ENCODE peak calls at places on chromosomes 2 and 18, in six cellular contexts. One of them, this sample, is unnamed.

GRCh38 chr18:41966943-41967342 is 11.9 kb downstream of the PIK3C3 start:
- DNase-seq in IMR-90: no peak
- DNase-seq in SK-N-SH: no peak
- DNase-seq in A549: no peak
- DNase-seq in K562: no peak
- DNase-seq in HepG2: no peak
- DNase-seq in this sample: no peak

GRCh38 chr18:13139885-13140450 is 78.6 kb upstream of the LDLRAD4 start:
- DNase-seq in IMR-90: no peak
- DNase-seq in SK-N-SH: no peak
- DNase-seq in A549: peak
- DNase-seq in K562: peak
- DNase-seq in HepG2: peak
- DNase-seq in this sample: no peak

GRCh38 chr2:27085670-27086089 is 892 bp upstream of the KHK start:
- DNase-seq in IMR-90: peak
- DNase-seq in SK-N-SH: peak
- DNase-seq in A549: peak
- DNase-seq in K562: peak
- DNase-seq in HepG2: no peak
- DNase-seq in this sample: no peak

GRCh38 chr18:12911928-12912703 is 28.1 kb upstream of the PTPN2 start:
- DNase-seq in IMR-90: no peak
- DNase-seq in SK-N-SH: no peak
- DNase-seq in A549: no peak
- DNase-seq in K562: no peak
- DNase-seq in HepG2: no peak
- DNase-seq in this sample: no peak

GRCh38 chr2:158482594-158482993 is 25.8 kb downstream of the PKP4 start:
- DNase-seq in IMR-90: peak
- DNase-seq in SK-N-SH: no peak
- DNase-seq in A549: no peak
- DNase-seq in K562: no peak
- DNase-seq in HepG2: no peak
- DNase-seq in this sample: no peak

GRCh38 chr18:12076424-12077140 is 17.1 kb upstream of the ANKRD62 start:
- DNase-seq in IMR-90: peak
- DNase-seq in SK-N-SH: peak
- DNase-seq in A549: peak
- DNase-seq in K562: peak
- DNase-seq in HepG2: no peak
- DNase-seq in this sample: no peak

GRCh38 chr2:8378016-8378810 is 303.6 kb upstream of the ID2 start:
- DNase-seq in IMR-90: no peak
- DNase-seq in SK-N-SH: no peak
- DNase-seq in A549: no peak
- DNase-seq in K562: no peak
- DNase-seq in HepG2: peak
- DNase-seq in this sample: peak

GRCh38 chr2:101827246-101827645 is 129.7 kb downstream of the MAP4K4 start:
- DNase-seq in IMR-90: peak
- DNase-seq in SK-N-SH: no peak
- DNase-seq in A549: peak
- DNase-seq in K562: peak
- DNase-seq in HepG2: peak
- DNase-seq in this sample: no peak

GRCh38 chr2:71950256-71951066 is 197.2 kb downstream of the CYP26B1 start:
- DNase-seq in IMR-90: no peak
- DNase-seq in SK-N-SH: no peak
- DNase-seq in A549: no peak
- DNase-seq in K562: no peak
- DNase-seq in HepG2: no peak
- DNase-seq in this sample: no peak

GRCh38 chr2:134367915-134368911 is 114.3 kb downstream of the MGAT5 start:
- DNase-seq in IMR-90: peak
- DNase-seq in SK-N-SH: no peak
- DNase-seq in A549: no peak
- DNase-seq in K562: no peak
- DNase-seq in HepG2: peak
- DNase-seq in this sample: no peak

GRCh38 chr2:20617892-20618467 is 32.9 kb downstream of the HS1BP3 start:
- DNase-seq in IMR-90: peak
- DNase-seq in SK-N-SH: peak
- DNase-seq in A549: peak
- DNase-seq in K562: peak
- DNase-seq in HepG2: peak
- DNase-seq in this sample: no peak

GRCh38 chr2:185215497-185215896 is 523.1 kb upstream of the FSIP2 start:
- DNase-seq in IMR-90: no peak
- DNase-seq in SK-N-SH: no peak
- DNase-seq in A549: no peak
- DNase-seq in K562: no peak
- DNase-seq in HepG2: peak
- DNase-seq in this sample: no peak

GRCh38 chr2:1455466-1455865 is 42.2 kb downstream of the TPO start:
- DNase-seq in IMR-90: no peak
- DNase-seq in SK-N-SH: no peak
- DNase-seq in A549: no peak
- DNase-seq in K562: no peak
- DNase-seq in HepG2: no peak
- DNase-seq in this sample: no peak

GRCh38 chr2:240466579-240467148 is 31.2 kb downstream of the GPC1 start:
- DNase-seq in IMR-90: no peak
- DNase-seq in SK-N-SH: peak
- DNase-seq in A549: no peak
- DNase-seq in K562: no peak
- DNase-seq in HepG2: no peak
- DNase-seq in this sample: no peak

GRCh38 chr2:240468300-240469238 is 33.1 kb downstream of the GPC1 start:
- DNase-seq in IMR-90: no peak
- DNase-seq in SK-N-SH: peak
- DNase-seq in A549: no peak
- DNase-seq in K562: no peak
- DNase-seq in HepG2: no peak
- DNase-seq in this sample: no peak

GRCh38 chr2:240467659-240468299 is 32.3 kb downstream of the GPC1 start:
- DNase-seq in IMR-90: no peak
- DNase-seq in SK-N-SH: peak
- DNase-seq in A549: no peak
- DNase-seq in K562: no peak
- DNase-seq in HepG2: no peak
- DNase-seq in this sample: no peak

GRCh38 chr2:240465765-240466578 is 30.5 kb downstream of the GPC1 start:
- DNase-seq in IMR-90: no peak
- DNase-seq in SK-N-SH: peak
- DNase-seq in A549: no peak
- DNase-seq in K562: no peak
- DNase-seq in HepG2: no peak
- DNase-seq in this sample: no peak

DNA sequence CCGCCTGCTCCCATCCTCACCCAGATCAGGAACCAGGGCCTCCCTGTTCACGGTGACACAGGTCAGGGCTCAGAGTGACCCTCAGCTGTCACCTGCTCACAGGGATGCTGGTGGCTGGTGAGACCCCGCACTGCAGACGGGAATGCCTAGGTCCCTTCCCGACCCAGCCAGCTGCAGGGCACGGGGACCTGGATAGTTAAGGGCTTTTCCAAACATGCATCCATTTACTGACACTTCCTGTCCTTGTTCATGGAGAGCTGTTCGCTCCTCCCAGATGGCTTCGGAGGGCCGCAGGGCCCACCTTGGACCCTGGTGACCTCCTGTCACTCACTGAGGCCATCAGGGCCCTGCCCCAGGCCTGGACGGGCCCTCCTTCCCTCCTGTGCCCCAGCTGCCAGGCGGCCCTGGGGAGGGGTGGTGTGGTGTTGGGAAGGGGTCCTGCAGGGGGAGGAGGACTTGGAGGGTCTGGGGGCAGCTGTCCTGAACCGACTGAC is 31.7 kb downstream of the GPC1 start:
- DNase-seq in IMR-90: no peak
- DNase-seq in SK-N-SH: peak
- DNase-seq in A549: no peak
- DNase-seq in K562: no peak
- DNase-seq in HepG2: no peak
- DNase-seq in this sample: no peak
- TF ChIP-seq SMC3 in IMR-90: no peak
- TF ChIP-seq SMC3 in SK-N-SH: no peak
- TF ChIP-seq SMC3 in A549: no peak
- TF ChIP-seq SMC3 in K562: no peak
- TF ChIP-seq SMC3 in HepG2: no peak
- TF ChIP-seq SMC3 in this sample: no peak

GRCh38 chr2:223597071-223597470 is 5.1 kb downstream of the SCG2 start:
- DNase-seq in IMR-90: peak
- DNase-seq in SK-N-SH: no peak
- DNase-seq in A549: no peak
- DNase-seq in K562: no peak
- DNase-seq in HepG2: no peak
- DNase-seq in this sample: no peak
- TF ChIP-seq SMC3 in IMR-90: no peak
- TF ChIP-seq SMC3 in SK-N-SH: no peak
- TF ChIP-seq SMC3 in A549: no peak
- TF ChIP-seq SMC3 in K562: no peak
- TF ChIP-seq SMC3 in HepG2: no peak
- TF ChIP-seq SMC3 in this sample: no peak

DNA sequence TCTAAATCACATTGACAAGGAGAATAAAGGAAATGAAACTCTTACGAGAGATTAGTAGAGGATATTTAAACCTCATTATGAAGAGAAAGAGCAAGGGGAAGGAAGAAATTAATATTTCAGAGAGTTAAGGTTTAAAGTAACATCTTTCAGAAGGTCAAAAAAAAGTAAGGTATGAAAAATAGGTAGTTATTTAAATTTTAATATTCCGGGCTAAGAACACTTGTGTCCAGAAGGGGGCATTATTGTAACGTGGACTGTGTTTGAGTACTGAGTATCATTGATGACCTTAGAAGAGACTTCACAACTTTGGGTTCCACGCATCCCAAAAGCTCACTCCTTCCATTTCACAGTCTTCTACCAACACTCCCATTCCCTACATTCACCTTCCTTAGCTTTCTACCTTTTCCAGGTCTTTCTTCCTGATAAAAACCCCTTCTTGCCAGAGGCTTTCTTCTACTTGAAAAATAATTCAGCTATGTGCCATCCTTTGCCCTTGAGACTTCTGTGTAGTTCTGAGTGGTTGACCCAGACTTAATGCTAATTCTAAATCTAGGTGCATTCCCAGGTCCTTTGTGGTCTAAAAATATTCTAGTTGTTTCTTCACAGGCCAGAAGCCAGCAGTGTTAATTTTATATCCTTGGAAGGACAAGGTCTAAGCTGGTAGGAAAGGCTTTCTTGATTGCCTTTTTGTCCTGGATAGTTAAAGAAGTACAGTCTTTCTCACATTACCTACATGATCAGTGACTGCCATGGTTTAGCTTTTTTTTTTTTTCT is 16.5 kb downstream of the DYNC1I2 start:
- DNase-seq in IMR-90: peak
- DNase-seq in SK-N-SH: peak
- DNase-seq in A549: peak
- DNase-seq in K562: peak
- DNase-seq in HepG2: peak
- DNase-seq in this sample: no peak
- TF ChIP-seq SMC3 in IMR-90: peak
- TF ChIP-seq SMC3 in SK-N-SH: peak
- TF ChIP-seq SMC3 in A549: peak
- TF ChIP-seq SMC3 in K562: peak
- TF ChIP-seq SMC3 in HepG2: peak
- TF ChIP-seq SMC3 in this sample: peak

GRCh38 chr2:160869411-160869810 is 290.8 kb upstream of the TANK start:
- DNase-seq in IMR-90: peak
- DNase-seq in SK-N-SH: no peak
- DNase-seq in A549: peak
- DNase-seq in K562: no peak
- DNase-seq in HepG2: no peak
- DNase-seq in this sample: no peak
- TF ChIP-seq SMC3 in IMR-90: no peak
- TF ChIP-seq SMC3 in SK-N-SH: no peak
- TF ChIP-seq SMC3 in A549: no peak
- TF ChIP-seq SMC3 in K562: no peak
- TF ChIP-seq SMC3 in HepG2: no peak
- TF ChIP-seq SMC3 in this sample: no peak

GRCh38 chr2:47569658-47570398 is 166.9 kb downstream of the MSH2 start:
- DNase-seq in IMR-90: peak
- DNase-seq in SK-N-SH: peak
- DNase-seq in A549: peak
- DNase-seq in K562: no peak
- DNase-seq in HepG2: no peak
- DNase-seq in this sample: no peak
- TF ChIP-seq SMC3 in IMR-90: no peak
- TF ChIP-seq SMC3 in SK-N-SH: no peak
- TF ChIP-seq SMC3 in A549: no peak
- TF ChIP-seq SMC3 in K562: no peak
- TF ChIP-seq SMC3 in HepG2: no peak
- TF ChIP-seq SMC3 in this sample: no peak

DNA sequence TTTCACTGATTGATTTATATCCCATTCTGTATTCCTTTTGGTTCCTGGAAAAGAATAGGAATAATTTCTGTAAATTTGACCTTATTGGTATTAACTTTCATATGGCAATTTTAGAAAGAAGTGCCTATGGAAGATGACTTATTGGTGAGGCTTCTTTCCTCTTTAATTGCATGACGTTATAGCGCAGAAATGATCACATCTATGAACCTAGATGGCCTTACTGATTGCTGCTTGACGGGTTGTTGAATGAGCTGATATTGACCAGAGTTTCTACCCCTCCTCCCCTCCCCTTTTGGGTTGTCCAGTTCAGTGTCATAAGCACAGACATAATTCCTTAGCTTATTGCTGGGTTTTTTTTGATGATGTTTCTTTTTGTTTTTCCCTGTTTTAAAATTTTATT is 14.6 kb downstream of the ACSL3 start:
- DNase-seq in IMR-90: no peak
- DNase-seq in SK-N-SH: no peak
- DNase-seq in A549: no peak
- DNase-seq in K562: no peak
- DNase-seq in HepG2: no peak
- DNase-seq in this sample: no peak
- TF ChIP-seq SMC3 in IMR-90: no peak
- TF ChIP-seq SMC3 in SK-N-SH: no peak
- TF ChIP-seq SMC3 in A549: no peak
- TF ChIP-seq SMC3 in K562: no peak
- TF ChIP-seq SMC3 in HepG2: no peak
- TF ChIP-seq SMC3 in this sample: no peak

GRCh38 chr2:86023366-86023712 is 82.3 kb downstream of the POLR1A start:
- DNase-seq in IMR-90: no peak
- DNase-seq in SK-N-SH: no peak
- DNase-seq in A549: no peak
- DNase-seq in K562: no peak
- DNase-seq in HepG2: no peak
- DNase-seq in this sample: no peak

GRCh38 chr2:86022661-86023365 is 82.9 kb downstream of the POLR1A start:
- DNase-seq in IMR-90: no peak
- DNase-seq in SK-N-SH: no peak
- DNase-seq in A549: no peak
- DNase-seq in K562: no peak
- DNase-seq in HepG2: no peak
- DNase-seq in this sample: peak

GRCh38 chr2:86020984-86021383 is 84.7 kb downstream of the POLR1A start:
- DNase-seq in IMR-90: peak
- DNase-seq in SK-N-SH: no peak
- DNase-seq in A549: no peak
- DNase-seq in K562: no peak
- DNase-seq in HepG2: no peak
- DNase-seq in this sample: no peak

GRCh38 chr2:86019121-86019520 is 86.6 kb downstream of the POLR1A start:
- DNase-seq in IMR-90: no peak
- DNase-seq in SK-N-SH: no peak
- DNase-seq in A549: no peak
- DNase-seq in K562: no peak
- DNase-seq in HepG2: no peak
- DNase-seq in this sample: no peak

GRCh38 chr2:86021396-86022378 is 84.0 kb downstream of the POLR1A start:
- DNase-seq in IMR-90: no peak
- DNase-seq in SK-N-SH: no peak
- DNase-seq in A549: no peak
- DNase-seq in K562: no peak
- DNase-seq in HepG2: no peak
- DNase-seq in this sample: no peak
- TF ChIP-seq SMC3 in IMR-90: no peak
- TF ChIP-seq SMC3 in SK-N-SH: no peak
- TF ChIP-seq SMC3 in A549: no peak
- TF ChIP-seq SMC3 in K562: no peak
- TF ChIP-seq SMC3 in HepG2: no peak
- TF ChIP-seq SMC3 in this sample: no peak